ENCODE peak calls at places on chromosomes 6 and 20, in nine cellular contexts. B is cardiac muscle cell; M is nephron progenitor cell; Q is GM13976; L is erythroblast; H is lung; G is activated CD4-positive, alpha-beta T cell treated with anti-CD3 and anti-CD28 coated beads for 1 hour; D is GM10248; R is Daoy. W is an unnamed sample.

GRCh38 chr6:26054659-26054936 is 32.6 kb upstream of the HFE start:
- DNase-seq in B (no peak), M (no peak), Q (no peak), L (no peak), H (no peak), G (no peak), D (no peak), R (no peak), W (no peak)

GRCh38 chr6:36129889-36130671 is at the start of gene MAPK13:
- DNase-seq in B (no peak), M (peak), Q (no peak), L (no peak), H (no peak), G (no peak), D (peak), R (no peak), W (no peak)

GRCh38 chr6:54002118-54002517 is 109.1 kb upstream of the MLIP start:
- DNase-seq in B (no peak), M (no peak), Q (no peak), L (no peak), H (no peak), G (no peak), D (no peak), R (no peak), W (peak)

GRCh38 chr20:32820698-32821378 is 1.1 kb downstream of the MAPRE1 start:
- DNase-seq in B (no peak), M (no peak), Q (no peak), L (no peak), H (no peak), G (no peak), D (no peak), R (no peak), W (no peak)

GRCh38 chr6:58113960-58114359 is 796.5 kb downstream of the PRIM2 start:
- DNase-seq in B (no peak), M (no peak), Q (no peak), L (no peak), H (no peak), G (no peak), D (no peak), R (no peak), W (no peak)

GRCh38 chr20:58229198-58229802 is 847 bp upstream of the ANKRD60 start:
- DNase-seq in B (no peak), M (no peak), Q (no peak), L (no peak), H (no peak), G (no peak), D (no peak), R (no peak), W (no peak)

GRCh38 chr6:2529217-2529719 is 221.5 kb downstream of the MYLK4 start:
- DNase-seq in B (no peak), M (no peak), Q (no peak), L (no peak), H (no peak), G (no peak), D (no peak), R (peak), W (no peak)

GRCh38 chr20:43507150-43508080 is at the start of gene L3MBTL1:
- DNase-seq in B (peak), M (peak), Q (peak), L (peak), H (peak), G (no peak), D (peak), R (peak), W (peak)

GRCh38 chr6:5671162-5671561 is 335.6 kb downstream of the NRN1 start:
- DNase-seq in B (no peak), M (no peak), Q (peak), L (no peak), H (no peak), G (no peak), D (peak), R (peak), W (peak)

GRCh38 chr6:111667921-111668320 is 62.2 kb upstream of the TRAF3IP2 start:
- DNase-seq in B (no peak), M (no peak), Q (no peak), L (no peak), H (no peak), G (no peak), D (no peak), R (no peak), W (no peak)

GRCh38 chr20:45752747-45753146 is 30.6 kb downstream of the SPINT4 start:
- DNase-seq in B (no peak), M (no peak), Q (peak), L (no peak), H (no peak), G (no peak), D (no peak), R (peak), W (peak)

GRCh38 chr20:3483784-3484183 is 13.0 kb downstream of the ATRN start:
- DNase-seq in B (no peak), M (no peak), Q (no peak), L (no peak), H (no peak), G (no peak), D (no peak), R (no peak), W (no peak)

GRCh38 chr20:2333821-2334220 is 38.0 kb downstream of the TGM3 start:
- DNase-seq in B (no peak), M (no peak), Q (no peak), L (no peak), H (no peak), G (no peak), D (no peak), R (no peak), W (no peak)

GRCh38 chr20:45358282-45359068 is 4.5 kb upstream of the SYS1 start:
- DNase-seq in B (no peak), M (no peak), Q (no peak), L (no peak), H (peak), G (no peak), D (no peak), R (peak), W (peak)

GRCh38 chr6:91434135-91434534 is 847.3 kb upstream of the MAP3K7 start:
- DNase-seq in B (no peak), M (no peak), Q (no peak), L (no peak), H (no peak), G (no peak), D (no peak), R (no peak), W (no peak)

GRCh38 chr6:72260489-72260888 is 361.4 kb upstream of the KCNQ5 start:
- DNase-seq in B (no peak), M (no peak), Q (no peak), L (no peak), H (no peak), G (no peak), D (no peak), R (peak), W (no peak)

GRCh38 chr20:45420125-45420524 is 4.2 kb downstream of the PIGT start:
- DNase-seq in B (no peak), M (no peak), Q (no peak), L (no peak), H (no peak), G (no peak), D (no peak), R (no peak), W (no peak)

GRCh38 chr20:35478804-35479472 is 23.5 kb downstream of the CEP250 start:
- DNase-seq in B (no peak), M (no peak), Q (no peak), L (peak), H (no peak), G (no peak), D (no peak), R (peak), W (no peak)

GRCh38 chr6:54445207-54445606 is 137.0 kb downstream of the TINAG start:
- DNase-seq in B (no peak), M (no peak), Q (no peak), L (no peak), H (no peak), G (no peak), D (no peak), R (no peak), W (no peak)

GRCh38 chr6:113340371-113340770 is 516.8 kb upstream of the MARCKS start:
- DNase-seq in B (no peak), M (no peak), Q (no peak), L (no peak), H (no peak), G (no peak), D (no peak), R (no peak), W (no peak)

GRCh38 chr20:4574356-4574690 is 147.4 kb upstream of the PRND start:
- DNase-seq in B (no peak), M (no peak), Q (no peak), L (no peak), H (no peak), G (no peak), D (no peak), R (no peak), W (no peak)

GRCh38 chr20:36384022-36384619 is 78.0 kb downstream of the DLGAP4 start:
- DNase-seq in B (peak), M (peak), Q (peak), L (peak), H (no peak), G (no peak), D (peak), R (peak), W (peak)

GRCh38 chr6:136226027-136226673 is 24.0 kb downstream of the MTFR2 start:
- DNase-seq in B (peak), M (peak), Q (peak), L (peak), H (peak), G (peak), D (peak), R (peak), W (no peak)

GRCh38 chr20:46207031-46207549 is 89.0 kb downstream of the CD40 start:
- DNase-seq in B (no peak), M (no peak), Q (no peak), L (no peak), H (no peak), G (no peak), D (no peak), R (peak), W (no peak)

GRCh38 chr20:61325718-61326117 is 73.7 kb downstream of the CDH4 start:
- DNase-seq in B (no peak), M (no peak), Q (no peak), L (no peak), H (no peak), G (no peak), D (no peak), R (no peak), W (no peak)

W was measured in mammary epithelial cell.